ENCODE peak calls at places on chromosomes 1 and 21, in eight cellular contexts. X is MG63; R is A172; C is stimulated activated CD8-positive, alpha-beta memory T cell treated with anti-CD3 and anti-CD28 coated beads, Interleukin-7, amount 100 ng/mL, for 1 hour; M is fibroblast of lung; Z is naive thymus-derived CD8-positive, alpha-beta T cell; P is progenitor cell of endocrine pancreas; E is ELR. N is an unnamed sample.

GRCh38 chr21:42735061-42735460 is 81.6 kb downstream of the PDE9A start:
- DNase-seq in R (no peak), C (no peak), P (no peak), X (no peak), E (no peak), Z (no peak), M (no peak), N (no peak)

GRCh38 chr1:109802136-109802900 is 38.6 kb upstream of the EPS8L3 start:
- DNase-seq in C (no peak), Z (peak), M (no peak), X (no peak), P (no peak), R (no peak), E (no peak), N (no peak)

GRCh38 chr1:50735443-50735842 is 224.6 kb downstream of the FAF1 start:
- DNase-seq in E (peak), C (no peak), M (peak), X (no peak), Z (no peak), P (no peak), R (no peak), N (peak)

GRCh38 chr1:222815367-222815765 is 527 bp downstream of the DISP1 start:
- DNase-seq in E (peak), R (peak), P (no peak), X (peak), Z (peak), M (no peak), C (peak), N (no peak)

GRCh38 chr1:17661546-17662157 is 93.5 kb upstream of the ACTL8 start:
- DNase-seq in R (peak), E (peak), P (peak), Z (peak), M (peak), X (peak), C (peak), N (peak)

GRCh38 chr1:38615680-38616079 is 243.9 kb downstream of the RRAGC start:
- DNase-seq in P (no peak), C (no peak), R (no peak), X (no peak), E (no peak), Z (no peak), M (no peak), N (no peak)

GRCh38 chr1:24648919-24649318 is 5.8 kb downstream of the SRRM1 start:
- DNase-seq in Z (no peak), M (no peak), P (no peak), E (no peak), C (no peak), X (no peak), R (no peak), N (no peak)

GRCh38 chr1:111615874-111616715 is 3.5 kb upstream of the RAP1A start:
- DNase-seq in E (no peak), C (no peak), P (no peak), R (no peak), X (no peak), M (no peak), Z (no peak), N (peak)

GRCh38 chr1:19563336-19564097 is 78.2 kb upstream of the CAPZB start:
- DNase-seq in Z (no peak), M (peak), X (peak), C (no peak), R (no peak), P (no peak), E (peak), N (no peak)

GRCh38 chr1:3465935-3466321 is 11.5 kb downstream of the ARHGEF16 start:
- DNase-seq in R (no peak), X (no peak), M (no peak), E (no peak), Z (no peak), P (no peak), C (no peak), N (no peak)

GRCh38 chr1:11875094-11875493 is 16.3 kb upstream of the NPPB start:
- DNase-seq in X (no peak), C (no peak), M (no peak), Z (no peak), E (no peak), R (no peak), P (no peak), N (no peak)

GRCh38 chr1:19435851-19436465 is 49.4 kb downstream of the CAPZB start:
- DNase-seq in Z (no peak), C (no peak), P (no peak), R (no peak), M (no peak), E (peak), X (no peak), N (no peak)

GRCh38 chr1:234533975-234534876 is 55.2 kb upstream of the TARBP1 start:
- DNase-seq in P (no peak), M (peak), Z (no peak), X (peak), R (no peak), C (no peak), E (no peak), N (no peak)

GRCh38 chr21:31135536-31136184 is 97.4 kb upstream of the KRTAP19-8 start:
- DNase-seq in Z (no peak), R (no peak), E (no peak), X (no peak), C (no peak), P (no peak), M (no peak), N (no peak)

GRCh38 chr1:13543927-13544556 is 30.2 kb upstream of the LRRC38 start:
- DNase-seq in R (peak), C (no peak), X (peak), P (no peak), E (no peak), M (no peak), Z (no peak), N (no peak)

GRCh38 chr1:228689255-228689654 is 46.0 kb upstream of the RHOU start:
- DNase-seq in Z (no peak), E (no peak), C (no peak), X (no peak), R (no peak), P (no peak), M (no peak), N (no peak)

GRCh38 chr1:103111926-103112325 is 3.6 kb upstream of the COL11A1 start:
- DNase-seq in X (no peak), P (no peak), E (peak), M (no peak), R (no peak), Z (no peak), C (no peak), N (no peak)

GRCh38 chr1:183915634-183916510 is 111.0 kb downstream of the RGL1 start:
- DNase-seq in P (peak), Z (peak), X (peak), M (peak), C (peak), E (peak), R (peak), N (peak)

GRCh38 chr1:21115098-21115760 is 61.5 kb downstream of the EIF4G3 start:
- DNase-seq in X (no peak), Z (no peak), C (no peak), M (no peak), E (no peak), R (no peak), P (no peak), N (no peak)

GRCh38 chr1:182259963-182260362 is 131.6 kb downstream of the GLUL start:
- DNase-seq in X (no peak), C (no peak), M (no peak), E (no peak), P (no peak), Z (no peak), R (no peak), N (no peak)